ENCODE peak calls at places on chromosome 6, in seven cellular contexts. E is SK-N-SH, S is K562, C is HepG2, I is upper lobe of left lung, L is tibial nerve, K is ovary. U is an unnamed sample.

GRCh38 chr6:48817714-48818113 is 645.3 kb downstream of the MMUT start:
- DNase-seq in E (no peak), S (no peak), L (no peak), K (no peak), I (no peak), C (no peak), U (no peak)

GRCh38 chr6:136288566-136289326 is 900 bp downstream of the BCLAF1 start:
- DNase-seq in K (peak; percentile 57), E (peak; percentile 53), L (peak; percentile 71), I (peak; percentile 95), S (peak; percentile 64), C (peak; percentile 89), U (peak; percentile 76)

GRCh38 chr6:87682310-87682709 is 19.7 kb downstream of the AKIRIN2 start:
- DNase-seq in E (peak; percentile 10), L (no peak), I (no peak), K (no peak), C (no peak), S (no peak), U (no peak)

GRCh38 chr6:47076422-47077344 is 34.6 kb upstream of the ADGRF1 start:
- DNase-seq in S (no peak), K (peak; percentile 79), I (peak; percentile 70), L (no peak), C (peak; percentile 100), E (no peak), U (peak; percentile 84)

GRCh38 chr6:45187841-45188240 is 140.3 kb upstream of the RUNX2 start:
- DNase-seq in I (no peak), L (no peak), K (no peak), E (no peak), C (peak; percentile 25), S (no peak), U (no peak)

GRCh38 chr6:52389626-52390360 is 27.8 kb downstream of the PAQR8 start:
- DNase-seq in L (no peak), E (peak; percentile 63), I (peak; percentile 45), S (peak; percentile 61), K (no peak), C (peak; percentile 94), U (peak; percentile 89)

GRCh38 chr6:98669371-98669770 is 165.0 kb upstream of the POU3F2 start:
- DNase-seq in C (no peak), I (no peak), S (no peak), K (no peak), E (no peak), L (no peak), U (no peak)

GRCh38 chr6:31538805-31539400 is 2.9 kb downstream of the DDX39B start:
- DNase-seq in K (no peak), I (no peak), E (no peak), C (no peak), S (peak; percentile 11), L (no peak), U (no peak)

GRCh38 chr6:164507197-164507957 is 802.0 kb downstream of the C6orf118 start:
- DNase-seq in S (no peak), I (no peak), L (no peak), C (no peak), E (no peak), K (no peak), U (no peak)

GRCh38 chr6:19231878-19232519 is 605.2 kb upstream of the ID4 start:
- DNase-seq in K (no peak), L (no peak), I (peak; percentile 27), E (no peak), C (no peak), S (no peak), U (no peak)

GRCh38 chr6:42742116-42742894 is 3.6 kb downstream of the TBCC start:
- DNase-seq in I (no peak), C (no peak), K (no peak), S (peak; percentile 13), L (no peak), E (peak; percentile 47), U (no peak)

GRCh38 chr6:72683797-72684196 is 61.9 kb downstream of the KCNQ5 start:
- DNase-seq in E (no peak), L (no peak), C (no peak), K (no peak), I (no peak), S (no peak), U (no peak)

GRCh38 chr6:136059308-136059707 is 190.8 kb downstream of the MTFR2 start:
- DNase-seq in I (no peak), C (no peak), E (no peak), L (no peak), S (no peak), K (peak; percentile 63), U (no peak)

GRCh38 chr6:35386989-35387388 is 44.6 kb downstream of the PPARD start:
- DNase-seq in C (no peak), L (no peak), E (no peak), K (no peak), S (no peak), I (no peak), U (no peak)

GRCh38 chr6:151229401-151230276 is 10.1 kb upstream of the AKAP12 start:
- DNase-seq in E (no peak), I (no peak), L (no peak), S (peak; percentile 61), K (no peak), C (no peak), U (no peak)

GRCh38 chr6:139960676-139961075 is 586.2 kb upstream of the CITED2 start:
- DNase-seq in K (no peak), E (no peak), I (no peak), S (no peak), C (no peak), L (no peak), U (no peak)

GRCh38 chr6:54980511-54981275 is 134.1 kb downstream of the FAM83B start:
- DNase-seq in L (no peak), I (no peak), K (no peak), E (no peak), S (no peak), C (no peak), U (no peak)

GRCh38 chr6:130322673-130323268 is 43.0 kb upstream of the TMEM200A start:
- DNase-seq in K (peak; percentile 52), I (peak; percentile 27), C (peak; percentile 55), S (peak; percentile 25), E (peak; percentile 20), L (peak; percentile 57), U (peak; percentile 47)

GRCh38 chr6:32047084-32047478 is 8.9 kb downstream of the CYP21A2 start:
- DNase-seq in S (peak; percentile 60), I (no peak), K (peak; percentile 71), C (peak; percentile 27), L (peak; percentile 80), E (no peak), U (no peak)

GRCh38 chr6:162474722-162475121 is 252.8 kb downstream of the PRKN start:
- DNase-seq in L (no peak), E (no peak), C (no peak), I (no peak), K (no peak), S (no peak), U (no peak)

GRCh38 chr6:25956231-25956630 is 6.4 kb upstream of the TRIM38 start:
- DNase-seq in E (no peak), C (no peak), I (no peak), S (no peak), L (no peak), K (no peak), U (no peak)

GRCh38 chr6:119314894-119315272 is 34.7 kb downstream of the MAN1A1 start:
- DNase-seq in E (no peak), S (no peak), K (no peak), C (no peak), I (no peak), L (no peak), U (no peak)

GRCh38 chr6:46993846-46994245 is 48.3 kb downstream of the ADGRF1 start:
- DNase-seq in E (no peak), K (no peak), I (no peak), C (peak; percentile 28), S (no peak), L (no peak), U (no peak)

GRCh38 chr6:44524491-44525227 is 137.2 kb downstream of the CDC5L start:
- DNase-seq in L (no peak), K (no peak), S (no peak), I (no peak), C (no peak), E (no peak), U (no peak)

GRCh38 chr6:28758046-28758817 is 165.6 kb downstream of the TRIM27 start:
- DNase-seq in I (no peak), K (peak; percentile 48), L (no peak), C (peak; percentile 80), E (no peak), S (peak; percentile 70), U (no peak)

GRCh38 chr6:28907394-28907793 is 16.4 kb downstream of the TRIM27 start:
- DNase-seq in L (no peak), E (no peak), I (peak; percentile 81), S (no peak), C (no peak), K (no peak), U (no peak)

DNA sequence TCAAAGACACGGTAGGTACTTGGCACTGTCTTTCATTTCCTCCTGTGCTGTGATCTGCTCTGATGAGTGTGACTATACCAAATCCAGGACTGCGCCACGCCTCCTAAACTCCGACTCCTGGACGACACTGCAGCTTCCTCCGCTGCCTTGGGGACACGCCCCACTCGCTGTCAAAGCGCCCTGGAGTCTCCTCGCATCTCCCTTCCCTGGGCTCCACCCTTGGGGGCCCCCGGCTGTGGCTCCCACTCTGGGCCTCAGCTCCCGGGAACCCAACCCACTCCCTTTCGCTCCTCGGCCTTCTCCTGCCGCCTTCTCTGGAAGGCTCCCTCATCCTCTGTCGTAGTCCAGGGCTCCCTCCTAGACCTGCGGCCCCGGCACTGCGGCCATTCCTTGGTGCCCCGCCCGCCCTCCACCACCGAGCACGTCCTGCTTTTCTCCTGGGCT is 61.2 kb downstream of the RSPH3 start:
- DNase-seq in S (peak; percentile 61), E (no peak), C (no peak), L (no peak), I (no peak), K (no peak), U (no peak)
- H3K27ac ChIP-seq in S (no peak overlapping the region), E (no peak overlapping the region), C (no peak overlapping the region), L (no peak overlapping the region), I (no peak overlapping the region), K (no peak overlapping the region), U (peak overlapping the region; percentile 46)

GRCh38 chr6:102553214-102553613 is 1159.7 kb downstream of the GRIK2 start:
- DNase-seq in L (no peak), C (no peak), S (no peak), K (no peak), I (no peak), E (no peak), U (no peak)
- TF ChIP-seq EP300 in L (no peak), C (no peak), S (no peak), K (no peak), I (no peak), E (no peak), U (no peak)

DNA sequence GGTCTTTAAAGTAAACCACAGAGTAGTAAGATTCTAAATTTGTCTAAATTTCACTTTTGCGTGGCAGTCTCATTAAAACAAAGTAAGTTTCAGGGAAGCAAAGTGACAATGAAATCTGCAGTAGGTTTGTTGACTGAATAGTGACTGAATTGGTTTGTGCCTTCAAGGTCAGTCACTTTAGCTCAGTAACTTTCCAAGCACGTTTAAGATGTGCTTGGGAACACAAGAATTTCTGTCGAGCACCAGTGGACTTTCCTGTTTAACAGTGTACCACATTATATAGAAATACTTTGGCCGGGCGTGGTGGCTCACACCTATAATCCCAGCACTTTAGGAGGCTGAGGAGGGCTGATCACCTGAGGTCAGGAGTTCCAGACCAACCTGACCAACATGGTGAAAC is 1.7 kb upstream of the CD24 start:
- DNase-seq in I (no peak), K (no peak), E (no peak), L (no peak), S (no peak), C (no peak), U (no peak)
- H3K4me3 ChIP-seq in I (no peak overlapping the region), K (no peak overlapping the region), E (no peak overlapping the region), L (no peak overlapping the region), S (no peak overlapping the region), C (no peak overlapping the region), U (no peak overlapping the region)

GRCh38 chr6:169969372-169970099 is 218.1 kb downstream of the ERMARD start:
- DNase-seq in S (no peak), I (no peak), E (peak; percentile 12), K (peak; percentile 17), C (no peak), L (no peak), U (peak; percentile 23)
- H3K27ac ChIP-seq in S (no peak overlapping the region), I (no peak overlapping the region), E (no peak overlapping the region), K (no peak overlapping the region), C (no peak overlapping the region), L (no peak overlapping the region), U (no peak overlapping the region)